ENCODE peak calls at places on chromosomes 11 and 22, in four cellular contexts. R is Daoy, H is lung, V is hepatic stellate cell. U is an unnamed sample.

GRCh38 chr22:46134111-46134705 is 16.1 kb upstream of the PPARA start:
- DNase-seq in R (no peak), H (no peak), V (no peak), U (no peak)

GRCh38 chr11:10920205-10920604 is 62.4 kb upstream of the ZBED5 start:
- DNase-seq in R (no peak), H (no peak), V (no peak), U (no peak)

GRCh38 chr11:65524010-65524746 is 705 bp upstream of the SCYL1 start:
- DNase-seq in R (no peak), H (no peak), V (no peak), U (no peak)

GRCh38 chr11:117715801-117716200 is 81.2 kb downstream of the DSCAML1 start:
- DNase-seq in R (no peak), H (no peak), V (no peak), U (no peak)

GRCh38 chr11:84390441-84391078 is 1104.4 kb upstream of the CCDC90B start:
- DNase-seq in R (peak), H (no peak), V (no peak), U (peak)

GRCh38 chr11:31779268-31779879 is 31.7 kb downstream of the PAX6 start:
- DNase-seq in R (peak), H (no peak), V (peak), U (no peak)

GRCh38 chr22:30823015-30823370 is 128.3 kb downstream of the OSBP2 start:
- DNase-seq in R (no peak), H (no peak), V (peak), U (peak)

GRCh38 chr22:20629401-20629800 is 122.0 kb downstream of the MED15 start:
- DNase-seq in R (no peak), H (no peak), V (no peak), U (no peak)

GRCh38 chr11:13963949-13964770 is 1.6 kb downstream of the SPON1 start:
- DNase-seq in R (no peak), H (peak), V (no peak), U (peak)

GRCh38 chr22:17562906-17563870 is at the start of gene SLC25A18:
- DNase-seq in R (no peak), H (no peak), V (no peak), U (peak)

GRCh38 chr11:44241851-44242250 is 68.1 kb downstream of the ALX4 start:
- DNase-seq in R (no peak), H (no peak), V (no peak), U (no peak)

GRCh38 chr22:19992921-19993355 is 23.7 kb downstream of the ARVCF start:
- DNase-seq in R (no peak), H (no peak), V (no peak), U (no peak)

GRCh38 chr11:11552688-11553087 is 69.1 kb downstream of the GALNT18 start:
- DNase-seq in R (no peak), H (peak), V (no peak), U (peak)

GRCh38 chr11:2102883-2103213 is 36.3 kb downstream of the IGF2 start:
- DNase-seq in R (no peak), H (no peak), V (no peak), U (no peak)

GRCh38 chr11:78187366-78188011 is 937 bp downstream of the KCTD21 start:
- DNase-seq in R (no peak), H (no peak), V (no peak), U (no peak)

GRCh38 chr11:8387693-8388092 is 124.0 kb upstream of the LMO1 start:
- DNase-seq in R (no peak), H (no peak), V (no peak), U (no peak)

GRCh38 chr11:64632237-64632636 is 41.2 kb downstream of the SLC22A12 start:
- DNase-seq in R (no peak), H (no peak), V (no peak), U (no peak)

GRCh38 chr11:128893578-128894295 is 2.6 kb downstream of the KCNJ5 start:
- DNase-seq in R (no peak), H (no peak), V (no peak), U (no peak)

GRCh38 chr11:120608760-120609211 is 97.2 kb downstream of the GRIK4 start:
- DNase-seq in R (no peak), H (no peak), V (no peak), U (no peak)

GRCh38 chr11:119774180-119774763 is 45.3 kb upstream of the NECTIN1 start:
- DNase-seq in R (no peak), H (no peak), V (no peak), U (peak)

GRCh38 chr11:119433369-119433749 is 10.4 kb upstream of the THY1 start:
- DNase-seq in R (peak), H (no peak), V (peak), U (no peak)

GRCh38 chr22:40898850-40899357 is 37.0 kb upstream of the DNAJB7 start:
- DNase-seq in R (peak), H (no peak), V (peak), U (peak)

GRCh38 chr22:22944268-22944985 is 56.8 kb downstream of the IGLL5 start:
- DNase-seq in R (no peak), H (no peak), V (peak), U (no peak)

GRCh38 chr11:69637956-69638871 is 2.7 kb upstream of the CCND1 start:
- DNase-seq in R (peak), H (no peak), V (peak), U (peak)

GRCh38 chr22:22655452-22656108 is 11.2 kb downstream of the GGTLC2 start:
- DNase-seq in R (no peak), H (no peak), V (no peak), U (no peak)

GRCh38 chr11:86688398-86689179 is 16.2 kb upstream of the ME3 start:
- DNase-seq in R (peak), H (no peak), V (peak), U (peak)

GRCh38 chr11:67468509-67468834 is 579 bp downstream of the TMEM134 start:
- DNase-seq in R (no peak), H (no peak), V (no peak), U (no peak)

GRCh38 chr11:57094206-57094940 is 87.4 kb upstream of the LRRC55 start:
- DNase-seq in R (no peak), H (no peak), V (no peak), U (peak)

GRCh38 chr11:44842219-44842618 is 108.5 kb downstream of the TP53I11 start:
- DNase-seq in R (no peak), H (no peak), V (peak), U (peak)

GRCh38 chr11:103364687-103365086 is 255.5 kb downstream of the DYNC2H1 start:
- DNase-seq in R (no peak), H (no peak), V (no peak), U (no peak)

GRCh38 chr11:83480251-83480650 is 194.1 kb upstream of the CCDC90B start:
- DNase-seq in R (peak), H (no peak), V (no peak), U (no peak)

GRCh38 chr11:117418685-117419084 is 91.0 kb downstream of the CEP164 start:
- DNase-seq in R (no peak), H (no peak), V (no peak), U (no peak)

U was measured in left kidney.